ENCODE peak calls at places on chromosomes 13 and 19, in five cellular contexts. T is tibial artery, M is fibroblast of the aortic adventitia, I is fibroblast of pulmonary artery, A is cardiac muscle cell. R is an unnamed sample.

GRCh38 chr13:48403929-48404328 is 9.0 kb downstream of the LPAR6 start:
- DNase-seq in T (no peak), M (no peak), I (no peak), A (no peak), R (no peak)

GRCh38 chr19:32168111-32168510 is 177.3 kb upstream of the ZNF507 start:
- DNase-seq in T (no peak), M (no peak), I (no peak), A (no peak), R (no peak)

GRCh38 chr13:112679932-112680677 is 9.7 kb upstream of the ATP11A start:
- DNase-seq in T (no peak), M (no peak), I (no peak), A (no peak), R (no peak)

GRCh38 chr19:16772841-16773240 is 53.2 kb downstream of the NWD1 start:
- DNase-seq in T (no peak), M (no peak), I (no peak), A (no peak), R (no peak)

GRCh38 chr13:60721063-60721462 is 324.0 kb downstream of the TDRD3 start:
- DNase-seq in T (no peak), M (no peak), I (no peak), A (no peak), R (no peak)

GRCh38 chr13:46795321-46795720 is 1.6 kb downstream of the ESD start:
- DNase-seq in T (no peak), M (no peak), I (no peak), A (no peak), R (peak; percentile 32)

GRCh38 chr19:17830567-17831418 is 9.5 kb upstream of the INSL3 start:
- DNase-seq in T (no peak), M (peak; percentile 63), I (peak; percentile 76), A (peak; percentile 86), R (peak; percentile 75)

GRCh38 chr13:45238945-45239795 is 38.3 kb upstream of the KCTD4 start:
- DNase-seq in T (no peak), M (peak; percentile 47), I (no peak), A (no peak), R (peak; percentile 74)

GRCh38 chr13:99425485-99426341 is 75.6 kb upstream of the TM9SF2 start:
- DNase-seq in T (no peak), M (no peak), I (no peak), A (peak; percentile 46), R (no peak)

GRCh38 chr19:3556978-3557460 is 367 bp downstream of the MFSD12 start:
- DNase-seq in T (peak; percentile 72), M (no peak), I (no peak), A (peak; percentile 41), R (no peak)

GRCh38 chr13:36879218-36879938 is 40.7 kb downstream of the SMAD9 start:
- DNase-seq in T (no peak), M (no peak), I (no peak), A (no peak), R (no peak)

GRCh38 chr19:7787141-7787540 is 24.1 kb downstream of the CLEC4M start:
- DNase-seq in T (no peak), M (no peak), I (no peak), A (no peak), R (no peak)

GRCh38 chr13:102566513-102566912 is 30.3 kb upstream of the TPP2 start:
- DNase-seq in T (no peak), M (no peak), I (no peak), A (no peak), R (no peak)

GRCh38 chr13:72125561-72125960 is 258.6 kb upstream of the DACH1 start:
- DNase-seq in T (no peak), M (no peak), I (peak; percentile 55), A (no peak), R (peak; percentile 0)

GRCh38 chr13:42041017-42041683 is 7.3 kb upstream of the DGKH start:
- DNase-seq in T (peak; percentile 70), M (peak; percentile 54), I (peak; percentile 56), A (peak; percentile 63), R (peak; percentile 45)

GRCh38 chr13:59343993-59344780 is 819.5 kb downstream of the DIAPH3 start:
- DNase-seq in T (no peak), M (no peak), I (no peak), A (no peak), R (no peak)

GRCh38 chr13:62293081-62293480 is 877.4 kb upstream of the PCDH20 start:
- DNase-seq in T (no peak), M (no peak), I (peak; percentile 3), A (no peak), R (peak; percentile 58)

GRCh38 chr13:38135590-38135989 is 214.1 kb upstream of the UFM1 start:
- DNase-seq in T (no peak), M (no peak), I (no peak), A (peak; percentile 1), R (no peak)

GRCh38 chr13:75860935-75861334 is 224.8 kb downstream of the LMO7 start:
- DNase-seq in T (no peak), M (no peak), I (no peak), A (no peak), R (no peak)

GRCh38 chr13:58712191-58712590 is 1080.6 kb downstream of the PCDH17 start:
- DNase-seq in T (no peak), M (no peak), I (no peak), A (no peak), R (no peak)

GRCh38 chr13:20394506-20394905 is 131.2 kb downstream of the CRYL1 start:
- DNase-seq in T (no peak), M (no peak), I (no peak), A (no peak), R (no peak)

GRCh38 chr19:4172861-4173473 is 9.4 kb downstream of the SIRT6 start:
- DNase-seq in T (no peak), M (peak; percentile 22), I (peak; percentile 32), A (peak; percentile 89), R (no peak)

GRCh38 chr19:40601061-40601973 is at the start of gene LTBP4:
- DNase-seq in T (peak; percentile 88), M (no peak), I (no peak), A (peak; percentile 70), R (no peak)

GRCh38 chr13:30319703-30320102 is 12.4 kb upstream of the KATNAL1 start:
- DNase-seq in T (no peak), M (peak; percentile 55), I (no peak), A (no peak), R (no peak)

GRCh38 chr19:19230505-19230904 is 18.7 kb downstream of the NCAN start:
- DNase-seq in T (no peak), M (no peak), I (no peak), A (no peak), R (no peak)

GRCh38 chr19:46660008-46660517 is 919 bp downstream of the DACT3 start:
- DNase-seq in T (peak; percentile 82), M (peak; percentile 25), I (peak; percentile 25), A (peak; percentile 71), R (no peak)

GRCh38 chr19:41919948-41920712 is 8.1 kb downstream of the ERFL start:
- DNase-seq in T (no peak), M (no peak), I (no peak), A (no peak), R (peak; percentile 31)

GRCh38 chr13:94674609-94675348 is 37.6 kb downstream of the SOX21 start:
- DNase-seq in T (no peak), M (peak; percentile 57), I (peak; percentile 61), A (peak; percentile 77), R (peak; percentile 52)

GRCh38 chr19:38660724-38661123 is 13.3 kb downstream of the ACTN4 start:
- DNase-seq in T (no peak), M (no peak), I (no peak), A (no peak), R (no peak)

GRCh38 chr19:38661166-38661565 is 13.7 kb downstream of the ACTN4 start:
- DNase-seq in T (no peak), M (no peak), I (no peak), A (no peak), R (peak; percentile 69)

GRCh38 chr19:38663156-38663651 is 15.8 kb downstream of the ACTN4 start:
- DNase-seq in T (no peak), M (no peak), I (no peak), A (peak; percentile 49), R (no peak)

GRCh38 chr19:38662508-38663155 is 15.2 kb downstream of the ACTN4 start:
- DNase-seq in T (no peak), M (no peak), I (no peak), A (no peak), R (no peak)

GRCh38 chr19:38661996-38662395 is 14.5 kb downstream of the ACTN4 start:
- DNase-seq in T (no peak), M (no peak), I (no peak), A (no peak), R (no peak)
- H3K4me3 ChIP-seq in T (no peak overlapping the region), M (no peak overlapping the region), I (no peak overlapping the region), A (no peak overlapping the region), R (no peak overlapping the region)

GRCh38 chr19:34480971-34481821 is at the start of gene WTIP:
- DNase-seq in T (peak; percentile 89), M (peak; percentile 87), I (peak; percentile 89), A (peak; percentile 93), R (peak; percentile 75)
- H3K4me3 ChIP-seq in T (peak within 1 kb of the TSS; percentile 87), M (peak within 1 kb of the TSS; percentile 84), I (peak within 1 kb of the TSS; percentile 66), A (peak within 1 kb of the TSS; percentile 67), R (peak within 1 kb of the TSS; percentile 62)

GRCh38 chr13:107680115-107680514 is 535.2 kb downstream of the LIG4 start:
- DNase-seq in T (no peak), M (no peak), I (no peak), A (no peak), R (peak; percentile 1)
- H3K4me3 ChIP-seq in T (no peak overlapping the region), M (no peak overlapping the region), I (no peak overlapping the region), A (no peak overlapping the region), R (no peak overlapping the region)

DNA sequence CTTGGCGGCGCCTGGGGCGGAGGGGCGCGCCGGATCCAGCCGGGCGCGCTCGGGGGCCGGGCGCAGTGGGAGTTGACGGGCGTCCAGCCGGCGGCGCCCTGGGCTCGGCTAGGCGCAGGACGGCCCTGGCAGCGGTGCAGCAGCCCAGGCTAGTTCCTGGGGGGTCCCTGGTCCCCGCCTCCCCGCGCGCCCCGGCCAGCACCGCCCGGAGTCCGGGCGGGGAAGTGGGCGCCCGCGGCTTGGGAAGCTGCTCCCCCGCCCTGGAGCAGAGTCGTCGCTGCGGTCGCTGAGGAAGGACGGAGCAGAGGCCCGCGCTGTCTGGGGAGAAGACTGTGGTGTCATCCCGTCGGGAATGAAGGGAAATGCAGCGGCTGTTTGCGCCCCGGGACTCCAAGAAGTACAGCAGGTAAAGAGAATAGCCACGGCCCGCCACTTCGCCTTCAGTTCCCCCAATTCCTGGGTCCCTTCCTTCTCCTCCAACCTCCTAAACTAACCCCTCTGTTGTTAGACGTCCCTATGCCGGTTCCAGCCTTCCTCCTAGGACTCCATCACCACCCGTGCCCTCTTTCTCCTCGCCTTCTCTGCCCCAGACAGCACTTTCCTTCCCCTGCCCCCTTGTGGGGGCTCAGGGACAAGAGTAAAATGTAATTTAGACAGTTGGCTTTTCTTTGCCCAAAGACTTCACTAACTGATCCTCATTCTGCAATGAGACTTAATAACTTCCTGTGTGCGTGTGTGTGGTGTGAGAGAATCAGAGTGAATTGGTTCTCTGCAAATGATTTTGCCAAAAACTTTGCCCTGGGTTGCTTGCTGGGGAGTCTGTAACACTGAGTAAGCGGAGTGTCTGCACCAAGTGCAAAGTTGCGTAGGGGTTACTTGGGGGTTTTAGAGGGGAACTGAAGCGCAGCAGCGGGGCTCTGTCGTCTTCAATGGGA is 20.3 kb upstream of the SGCG start:
- DNase-seq in T (no peak), M (no peak), I (no peak), A (peak; percentile 45), R (no peak)
- H3K4me3 ChIP-seq in T (peak overlapping the region; percentile 46), M (no peak overlapping the region), I (peak overlapping the region; percentile 49), A (peak overlapping the region; percentile 56), R (no peak overlapping the region)